ENCODE peak calls at places on chromosome 15, in seven cellular contexts. One of them, this sample, is unnamed.
A peak's percentile ranks its signal among the peaks of the same experiment; 100 is the strongest.

GRCh38 chr15:98856540-98856907 is 151.1 kb downstream of the PGPEP1L start:
- DNase-seq in left lung: no peak
- DNase-seq in ascending aorta: no peak
- DNase-seq in neural progenitor cell: no peak
- DNase-seq in HL-60: no peak
- DNase-seq in fibroblast of mammary gland: peak; percentile 91
- DNase-seq in BE2C: no peak
- DNase-seq in this sample: peak; percentile 83

GRCh38 chr15:73633991-73634495 is 854 bp upstream of the NPTN start:
- DNase-seq in HL-60: no peak
- DNase-seq in left lung: no peak
- DNase-seq in neural progenitor cell: no peak
- DNase-seq in ascending aorta: no peak
- DNase-seq in fibroblast of mammary gland: peak; percentile 95
- DNase-seq in BE2C: no peak
- DNase-seq in this sample: peak; percentile 98

GRCh38 chr15:72285927-72286516 is 13.7 kb upstream of the PARP6 start:
- DNase-seq in ascending aorta: no peak
- DNase-seq in neural progenitor cell: peak; percentile 69
- DNase-seq in left lung: peak; percentile 54
- DNase-seq in fibroblast of mammary gland: no peak
- DNase-seq in HL-60: peak; percentile 16
- DNase-seq in BE2C: peak; percentile 68
- DNase-seq in this sample: peak; percentile 34

GRCh38 chr15:40441012-40441735 is 421 bp downstream of the BAHD1 start:
- DNase-seq in ascending aorta: no peak
- DNase-seq in left lung: no peak
- DNase-seq in fibroblast of mammary gland: no peak
- DNase-seq in HL-60: no peak
- DNase-seq in BE2C: no peak
- DNase-seq in neural progenitor cell: peak; percentile 91
- DNase-seq in this sample: no peak

GRCh38 chr15:40830884-40831283 is 2.4 kb upstream of the PPP1R14D start:
- DNase-seq in left lung: no peak
- DNase-seq in neural progenitor cell: no peak
- DNase-seq in ascending aorta: no peak
- DNase-seq in fibroblast of mammary gland: no peak
- DNase-seq in HL-60: no peak
- DNase-seq in BE2C: no peak
- DNase-seq in this sample: no peak

GRCh38 chr15:75844629-75845390 is 1.6 kb downstream of the UBE2Q2 start:
- DNase-seq in left lung: no peak
- DNase-seq in neural progenitor cell: no peak
- DNase-seq in BE2C: no peak
- DNase-seq in HL-60: no peak
- DNase-seq in ascending aorta: no peak
- DNase-seq in fibroblast of mammary gland: no peak
- DNase-seq in this sample: no peak

GRCh38 chr15:62360286-62360685 is 195.2 kb upstream of the C2CD4B start:
- DNase-seq in ascending aorta: no peak
- DNase-seq in neural progenitor cell: no peak
- DNase-seq in fibroblast of mammary gland: peak; percentile 5
- DNase-seq in left lung: no peak
- DNase-seq in HL-60: no peak
- DNase-seq in BE2C: peak; percentile 75
- DNase-seq in this sample: no peak

GRCh38 chr15:68276668-68277067 is 877 bp upstream of the FEM1B start:
- DNase-seq in BE2C: no peak
- DNase-seq in left lung: no peak
- DNase-seq in fibroblast of mammary gland: no peak
- DNase-seq in ascending aorta: no peak
- DNase-seq in neural progenitor cell: no peak
- DNase-seq in HL-60: no peak
- DNase-seq in this sample: no peak

GRCh38 chr15:87959658-87960057 is 296.9 kb downstream of the NTRK3 start:
- DNase-seq in ascending aorta: no peak
- DNase-seq in BE2C: no peak
- DNase-seq in HL-60: no peak
- DNase-seq in neural progenitor cell: no peak
- DNase-seq in fibroblast of mammary gland: no peak
- DNase-seq in left lung: no peak
- DNase-seq in this sample: no peak

GRCh38 chr15:73190189-73190601 is 137.9 kb downstream of the NEO1 start:
- DNase-seq in HL-60: no peak
- DNase-seq in fibroblast of mammary gland: peak; percentile 44
- DNase-seq in ascending aorta: no peak
- DNase-seq in left lung: no peak
- DNase-seq in neural progenitor cell: no peak
- DNase-seq in BE2C: no peak
- DNase-seq in this sample: peak; percentile 61

GRCh38 chr15:34799825-34800168 is 4.4 kb upstream of the ACTC1 start:
- DNase-seq in left lung: no peak
- DNase-seq in fibroblast of mammary gland: no peak
- DNase-seq in HL-60: no peak
- DNase-seq in BE2C: no peak
- DNase-seq in neural progenitor cell: no peak
- DNase-seq in ascending aorta: no peak
- DNase-seq in this sample: peak; percentile 47

GRCh38 chr15:42640103-42640502 is 64.7 kb downstream of the STARD9 start:
- DNase-seq in fibroblast of mammary gland: peak; percentile 7
- DNase-seq in left lung: no peak
- DNase-seq in HL-60: no peak
- DNase-seq in ascending aorta: no peak
- DNase-seq in BE2C: no peak
- DNase-seq in neural progenitor cell: no peak
- DNase-seq in this sample: peak; percentile 12

GRCh38 chr15:74545776-74546656 is 5.0 kb downstream of the ARID3B start:
- DNase-seq in neural progenitor cell: no peak
- DNase-seq in HL-60: peak; percentile 99
- DNase-seq in ascending aorta: peak; percentile 87
- DNase-seq in left lung: peak; percentile 98
- DNase-seq in BE2C: peak; percentile 100
- DNase-seq in fibroblast of mammary gland: peak; percentile 99
- DNase-seq in this sample: peak; percentile 100

GRCh38 chr15:34837246-34838016 is 42.1 kb upstream of the ACTC1 start:
- DNase-seq in fibroblast of mammary gland: peak; percentile 81
- DNase-seq in ascending aorta: peak; percentile 44
- DNase-seq in neural progenitor cell: no peak
- DNase-seq in left lung: no peak
- DNase-seq in BE2C: peak; percentile 83
- DNase-seq in HL-60: no peak
- DNase-seq in this sample: peak; percentile 32

GRCh38 chr15:57541805-57542504 is 49.7 kb upstream of the MYZAP start:
- DNase-seq in HL-60: no peak
- DNase-seq in neural progenitor cell: peak; percentile 70
- DNase-seq in BE2C: peak; percentile 80
- DNase-seq in left lung: peak; percentile 48
- DNase-seq in fibroblast of mammary gland: peak; percentile 80
- DNase-seq in ascending aorta: no peak
- DNase-seq in this sample: peak; percentile 79

GRCh38 chr15:64010719-64011118 is 35.6 kb downstream of the DAPK2 start:
- DNase-seq in ascending aorta: peak; percentile 58
- DNase-seq in neural progenitor cell: no peak
- DNase-seq in left lung: peak; percentile 68
- DNase-seq in BE2C: peak; percentile 63
- DNase-seq in fibroblast of mammary gland: peak; percentile 81
- DNase-seq in HL-60: peak; percentile 64
- DNase-seq in this sample: peak; percentile 46

GRCh38 chr15:75024102-75024636 is 779 bp downstream of the PPCDC start:
- DNase-seq in BE2C: no peak
- DNase-seq in left lung: no peak
- DNase-seq in fibroblast of mammary gland: peak; percentile 55
- DNase-seq in ascending aorta: no peak
- DNase-seq in HL-60: peak; percentile 79
- DNase-seq in neural progenitor cell: peak; percentile 15
- DNase-seq in this sample: peak; percentile 21

GRCh38 chr15:34644061-34644460 is 60.6 kb upstream of the GOLGA8B start:
- DNase-seq in BE2C: no peak
- DNase-seq in ascending aorta: no peak
- DNase-seq in left lung: no peak
- DNase-seq in HL-60: no peak
- DNase-seq in neural progenitor cell: no peak
- DNase-seq in fibroblast of mammary gland: peak; percentile 94
- DNase-seq in this sample: peak; percentile 80

GRCh38 chr15:39969871-39970270 is 36.0 kb downstream of the EIF2AK4 start:
- DNase-seq in ascending aorta: no peak
- DNase-seq in HL-60: no peak
- DNase-seq in neural progenitor cell: no peak
- DNase-seq in left lung: peak; percentile 71
- DNase-seq in fibroblast of mammary gland: peak; percentile 60
- DNase-seq in BE2C: no peak
- DNase-seq in this sample: peak; percentile 93

GRCh38 chr15:29698030-29698701 is 124.1 kb downstream of the TJP1 start:
- DNase-seq in BE2C: no peak
- DNase-seq in fibroblast of mammary gland: peak; percentile 90
- DNase-seq in neural progenitor cell: no peak
- DNase-seq in ascending aorta: no peak
- DNase-seq in HL-60: no peak
- DNase-seq in left lung: no peak
- DNase-seq in this sample: peak; percentile 85

GRCh38 chr15:92383528-92384326 is 10.0 kb upstream of the ST8SIA2 start:
- DNase-seq in fibroblast of mammary gland: peak; percentile 11
- DNase-seq in HL-60: no peak
- DNase-seq in BE2C: peak; percentile 67
- DNase-seq in ascending aorta: no peak
- DNase-seq in left lung: no peak
- DNase-seq in neural progenitor cell: peak; percentile 72
- DNase-seq in this sample: peak; percentile 3

GRCh38 chr15:70528270-70528706 is 235.1 kb downstream of the UACA start:
- DNase-seq in left lung: peak; percentile 57
- DNase-seq in BE2C: no peak
- DNase-seq in fibroblast of mammary gland: no peak
- DNase-seq in ascending aorta: no peak
- DNase-seq in neural progenitor cell: no peak
- DNase-seq in HL-60: no peak
- DNase-seq in this sample: peak; percentile 84
- H3K4me3 ChIP-seq in left lung: no peak overlapping the region
- H3K4me3 ChIP-seq in BE2C: no peak overlapping the region
- H3K4me3 ChIP-seq in fibroblast of mammary gland: no peak overlapping the region
- H3K4me3 ChIP-seq in ascending aorta: no peak overlapping the region
- H3K4me3 ChIP-seq in neural progenitor cell: no peak overlapping the region
- H3K4me3 ChIP-seq in HL-60: no peak overlapping the region
- H3K4me3 ChIP-seq in this sample: no peak overlapping the region

GRCh38 chr15:82999905-83000671 is 11.4 kb downstream of the C15orf40 start:
- DNase-seq in BE2C: peak; percentile 28
- DNase-seq in HL-60: no peak
- DNase-seq in fibroblast of mammary gland: peak; percentile 75
- DNase-seq in ascending aorta: no peak
- DNase-seq in left lung: no peak
- DNase-seq in neural progenitor cell: peak; percentile 58
- DNase-seq in this sample: peak; percentile 67
- TF ChIP-seq CTCF in BE2C: peak; percentile 73
- TF ChIP-seq CTCF in HL-60: no peak
- TF ChIP-seq CTCF in fibroblast of mammary gland: peak; percentile 66
- TF ChIP-seq CTCF in ascending aorta: peak; percentile 39
- TF ChIP-seq CTCF in left lung: no peak
- TF ChIP-seq CTCF in neural progenitor cell: peak; percentile 62
- TF ChIP-seq CTCF in this sample: peak; percentile 51

GRCh38 chr15:94673801-94674200 is 442.4 kb downstream of the MCTP2 start:
- DNase-seq in neural progenitor cell: no peak
- DNase-seq in ascending aorta: no peak
- DNase-seq in fibroblast of mammary gland: no peak
- DNase-seq in BE2C: no peak
- DNase-seq in HL-60: no peak
- DNase-seq in left lung: no peak
- DNase-seq in this sample: no peak

GRCh38 chr15:94671845-94672524 is 440.6 kb downstream of the MCTP2 start:
- DNase-seq in ascending aorta: no peak
- DNase-seq in neural progenitor cell: peak; percentile 81
- DNase-seq in HL-60: no peak
- DNase-seq in BE2C: peak; percentile 19
- DNase-seq in left lung: no peak
- DNase-seq in fibroblast of mammary gland: no peak
- DNase-seq in this sample: peak; percentile 12

GRCh38 chr15:94677202-94677790 is 445.9 kb downstream of the MCTP2 start:
- DNase-seq in left lung: no peak
- DNase-seq in HL-60: no peak
- DNase-seq in ascending aorta: no peak
- DNase-seq in neural progenitor cell: no peak
- DNase-seq in BE2C: no peak
- DNase-seq in fibroblast of mammary gland: no peak
- DNase-seq in this sample: no peak

GRCh38 chr15:94670436-94671034 is 439.2 kb downstream of the MCTP2 start:
- DNase-seq in HL-60: no peak
- DNase-seq in left lung: no peak
- DNase-seq in fibroblast of mammary gland: peak; percentile 48
- DNase-seq in neural progenitor cell: peak; percentile 61
- DNase-seq in BE2C: no peak
- DNase-seq in ascending aorta: no peak
- DNase-seq in this sample: peak; percentile 58

DNA sequence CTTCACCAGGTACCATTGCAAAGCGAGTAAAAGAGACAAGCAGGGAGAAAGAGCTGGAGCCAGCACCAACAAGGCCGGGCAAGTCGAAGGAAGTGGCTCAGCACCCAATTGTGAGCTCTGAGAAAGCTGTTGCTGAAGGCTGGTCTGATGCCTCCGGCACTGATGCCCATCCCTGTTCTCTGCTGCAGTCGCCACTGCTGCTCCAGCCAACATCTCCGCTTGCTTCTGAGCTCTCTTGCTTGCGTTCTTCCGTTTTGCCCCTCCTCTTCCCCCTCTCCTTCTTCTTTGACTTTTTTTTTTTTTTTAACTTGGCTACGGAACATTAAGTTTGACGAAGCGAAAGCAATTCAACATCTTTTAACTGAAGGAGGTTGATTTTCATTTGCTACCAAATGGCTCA is 442.9 kb downstream of the MCTP2 start:
- DNase-seq in left lung: no peak
- DNase-seq in BE2C: no peak
- DNase-seq in fibroblast of mammary gland: peak; percentile 1
- DNase-seq in neural progenitor cell: no peak
- DNase-seq in ascending aorta: no peak
- DNase-seq in HL-60: no peak
- DNase-seq in this sample: peak; percentile 5
- H3K4me3 ChIP-seq in left lung: no peak overlapping the region
- H3K4me3 ChIP-seq in BE2C: no peak overlapping the region
- H3K4me3 ChIP-seq in fibroblast of mammary gland: no peak overlapping the region
- H3K4me3 ChIP-seq in neural progenitor cell: no peak overlapping the region
- H3K4me3 ChIP-seq in ascending aorta: no peak overlapping the region
- H3K4me3 ChIP-seq in HL-60: no peak overlapping the region
- H3K4me3 ChIP-seq in this sample: peak overlapping the region; percentile 33

GRCh38 chr15:71116942-71117341 is 1.7 kb downstream of the THSD4 start:
- DNase-seq in left lung: no peak
- DNase-seq in HL-60: no peak
- DNase-seq in ascending aorta: no peak
- DNase-seq in BE2C: no peak
- DNase-seq in neural progenitor cell: no peak
- DNase-seq in fibroblast of mammary gland: no peak
- DNase-seq in this sample: no peak

GRCh38 chr15:71114066-71114680 is 1.1 kb upstream of the THSD4 start:
- DNase-seq in neural progenitor cell: peak; percentile 28
- DNase-seq in ascending aorta: no peak
- DNase-seq in fibroblast of mammary gland: no peak
- DNase-seq in HL-60: no peak
- DNase-seq in left lung: no peak
- DNase-seq in BE2C: no peak
- DNase-seq in this sample: no peak

GRCh38 chr15:71115567-71116351 is 488 bp downstream of the THSD4 start:
- DNase-seq in BE2C: peak; percentile 39
- DNase-seq in neural progenitor cell: peak; percentile 75
- DNase-seq in ascending aorta: no peak
- DNase-seq in HL-60: peak; percentile 4
- DNase-seq in left lung: peak; percentile 64
- DNase-seq in fibroblast of mammary gland: peak; percentile 50
- DNase-seq in this sample: peak; percentile 58

GRCh38 chr15:71116366-71116765 is 1.1 kb downstream of the THSD4 start:
- DNase-seq in neural progenitor cell: peak; percentile 28
- DNase-seq in ascending aorta: no peak
- DNase-seq in BE2C: no peak
- DNase-seq in fibroblast of mammary gland: no peak
- DNase-seq in left lung: no peak
- DNase-seq in HL-60: no peak
- DNase-seq in this sample: no peak

GRCh38 chr15:71114887-71115566 is at the start of gene THSD4:
- DNase-seq in BE2C: peak; percentile 85
- DNase-seq in neural progenitor cell: peak; percentile 93
- DNase-seq in left lung: peak; percentile 86
- DNase-seq in ascending aorta: no peak
- DNase-seq in HL-60: peak; percentile 27
- DNase-seq in fibroblast of mammary gland: peak; percentile 71
- DNase-seq in this sample: peak; percentile 71
- TF ChIP-seq CTCF in BE2C: peak; percentile 86
- TF ChIP-seq CTCF in neural progenitor cell: peak; percentile 98
- TF ChIP-seq CTCF in left lung: peak; percentile 89
- TF ChIP-seq CTCF in ascending aorta: peak; percentile 98
- TF ChIP-seq CTCF in HL-60: peak; percentile 65
- TF ChIP-seq CTCF in fibroblast of mammary gland: peak; percentile 76
- TF ChIP-seq CTCF in this sample: peak; percentile 98